ENCODE peak calls at places on chromosomes 6 and 20, in four cellular contexts. L is uterus, Y is foreskin fibroblast, N is GM13976. R is an unnamed sample.

GRCh38 chr20:25052255-25053206 is 5.4 kb downstream of the ACSS1 start:
- DNase-seq in L (peak; percentile 54), Y (no peak), N (peak; percentile 62), R (peak; percentile 68)

GRCh38 chr20:33450867-33451266 is 7.3 kb upstream of the SNTA1 start:
- DNase-seq in L (no peak), Y (peak; percentile 68), N (no peak), R (no peak)

GRCh38 chr6:14316911-14317535 is 199.5 kb downstream of the CD83 start:
- DNase-seq in L (no peak), Y (no peak), N (peak; percentile 58), R (peak; percentile 42)

GRCh38 chr20:40600441-40601235 is 88.4 kb downstream of the MAFB start:
- DNase-seq in L (no peak), Y (no peak), N (no peak), R (no peak)

GRCh38 chr6:38307730-38308129 is 332.0 kb downstream of the BTBD9 start:
- DNase-seq in L (no peak), Y (no peak), N (peak; percentile 33), R (peak; percentile 32)

GRCh38 chr20:39850821-39851330 is 838.2 kb downstream of the MAFB start:
- DNase-seq in L (no peak), Y (no peak), N (no peak), R (no peak)

GRCh38 chr6:83917001-83917400 is 57.5 kb downstream of the CYB5R4 start:
- DNase-seq in L (no peak), Y (peak; percentile 3), N (no peak), R (no peak)

GRCh38 chr6:57305754-57306153 is 11.7 kb upstream of the PRIM2 start:
- DNase-seq in L (no peak), Y (peak; percentile 72), N (no peak), R (no peak)

GRCh38 chr6:291697-292505 is at the start of gene DUSP22:
- DNase-seq in L (peak; percentile 82), Y (peak; percentile 95), N (peak; percentile 100), R (peak; percentile 100)

GRCh38 chr6:160421854-160422253 is 73.7 kb downstream of the SLC22A3 start:
- DNase-seq in L (peak; percentile 69), Y (peak; percentile 25), N (no peak), R (no peak)

GRCh38 chr20:48295445-48295903 is 510.2 kb upstream of the SULF2 start:
- DNase-seq in L (peak; percentile 64), Y (peak; percentile 97), N (no peak), R (no peak)

GRCh38 chr20:48292806-48293205 is 507.5 kb upstream of the SULF2 start:
- DNase-seq in L (no peak), Y (no peak), N (no peak), R (no peak)

GRCh38 chr20:48295966-48296421 is 510.7 kb upstream of the SULF2 start:
- DNase-seq in L (no peak), Y (peak; percentile 61), N (no peak), R (no peak)

GRCh38 chr20:48294196-48294595 is 508.9 kb upstream of the SULF2 start:
- DNase-seq in L (no peak), Y (peak; percentile 45), N (no peak), R (no peak)

GRCh38 chr20:48294942-48295341 is 509.7 kb upstream of the SULF2 start:
- DNase-seq in L (no peak), Y (peak; percentile 5), N (no peak), R (no peak)
- TF ChIP-seq CTCF in L (no peak), Y (no peak), N (no peak), R (no peak)

GRCh38 chr6:159217595-159218275 is 48.5 kb downstream of the FNDC1 start:
- DNase-seq in L (no peak), Y (peak; percentile 80), N (peak; percentile 74), R (peak; percentile 61)
- TF ChIP-seq CTCF in L (no peak), Y (peak; percentile 52), N (peak; percentile 60), R (peak; percentile 28)

DNA sequence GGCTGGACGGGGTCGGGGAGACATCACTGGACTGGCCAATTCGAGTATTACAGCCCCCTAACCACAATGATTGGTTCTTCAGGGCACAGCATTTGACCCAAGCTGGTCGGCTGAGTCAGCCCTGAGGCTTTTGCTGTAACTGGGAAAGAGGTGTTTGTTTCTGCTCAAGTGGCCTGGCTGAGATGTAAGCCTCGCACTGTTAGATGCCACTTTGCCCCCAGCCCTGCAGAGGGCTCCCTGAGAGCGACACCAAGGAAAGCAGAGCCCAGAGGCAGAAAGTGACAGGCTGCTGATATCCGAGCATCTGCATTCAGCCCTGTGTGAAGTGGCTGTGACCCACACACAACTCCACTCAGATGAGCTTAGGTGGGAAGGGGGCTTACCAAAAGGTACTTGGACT is 19.4 kb downstream of the ERGIC3 start:
- DNase-seq in L (no peak), Y (peak; percentile 83), N (no peak), R (no peak)
- TF ChIP-seq CTCF in L (no peak), Y (peak; percentile 29), N (peak; percentile 29), R (no peak)

DNA sequence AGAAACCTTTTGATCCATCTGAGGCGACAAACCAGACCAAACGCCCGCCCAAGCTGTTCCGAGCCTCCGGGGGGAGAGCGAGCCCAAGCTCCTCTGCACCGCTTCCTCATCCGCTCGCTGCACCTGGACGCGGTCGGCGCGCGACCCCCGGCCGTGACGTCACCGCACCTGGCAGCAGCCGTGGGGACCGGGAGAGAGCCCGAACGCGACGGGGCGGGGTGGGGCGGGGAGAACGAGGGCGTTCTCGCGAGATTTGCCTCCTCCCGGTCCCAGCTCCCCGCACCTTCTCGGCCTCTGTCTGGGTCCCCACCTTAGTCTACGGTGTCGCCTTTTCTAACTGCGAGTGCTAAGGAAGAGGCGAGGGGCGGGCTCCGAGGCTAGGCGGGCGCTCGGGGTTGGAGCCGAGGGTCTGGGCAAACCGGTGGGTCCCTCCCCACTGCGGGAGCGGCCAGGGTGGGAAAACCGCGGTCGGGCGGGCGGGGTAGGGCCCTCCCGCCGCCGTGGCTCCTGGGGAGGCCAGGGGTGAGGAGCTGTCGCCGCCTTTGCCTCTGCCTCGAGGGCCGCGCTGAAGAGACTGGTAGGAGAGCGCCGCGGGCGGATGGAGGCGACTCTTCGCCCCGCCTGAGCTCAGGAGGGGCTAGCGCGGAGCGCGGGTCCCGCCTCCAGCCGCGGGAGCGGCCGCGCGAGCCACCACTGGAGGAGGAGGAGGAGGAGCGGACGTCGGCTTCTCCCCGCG is at the start of gene CD2AP:
- DNase-seq in L (peak; percentile 82), Y (peak; percentile 90), N (peak; percentile 94), R (peak; percentile 93)
- TF ChIP-seq CTCF in L (no peak), Y (no peak), N (peak; percentile 33), R (peak; percentile 15)

GRCh38 chr6:134605034-134605433 is 287.1 kb upstream of the SGK1 start:
- DNase-seq in L (no peak), Y (no peak), N (no peak), R (no peak)

GRCh38 chr6:134604014-134604676 is 286.2 kb upstream of the SGK1 start:
- DNase-seq in L (no peak), Y (no peak), N (peak; percentile 12), R (no peak)

GRCh38 chr6:134609862-134610261 is 291.9 kb upstream of the SGK1 start:
- DNase-seq in L (no peak), Y (no peak), N (no peak), R (no peak)

GRCh38 chr6:134602123-134602522 is 284.2 kb upstream of the SGK1 start:
- DNase-seq in L (no peak), Y (no peak), N (no peak), R (no peak)

GRCh38 chr6:134607411-134607810 is 289.5 kb upstream of the SGK1 start:
- DNase-seq in L (no peak), Y (peak; percentile 40), N (no peak), R (no peak)
- TF ChIP-seq CTCF in L (no peak), Y (no peak), N (no peak), R (no peak)

GRCh38 chr6:141133836-141134235 is 998.9 kb upstream of the GJE1 start:
- DNase-seq in L (no peak), Y (no peak), N (no peak), R (no peak)

GRCh38 chr6:141140905-141141304 is 991.8 kb upstream of the GJE1 start:
- DNase-seq in L (no peak), Y (no peak), N (no peak), R (no peak)

GRCh38 chr6:141141870-141142269 is 990.9 kb upstream of the GJE1 start:
- DNase-seq in L (no peak), Y (no peak), N (no peak), R (no peak)

GRCh38 chr6:141139461-141139860 is 993.3 kb upstream of the GJE1 start:
- DNase-seq in L (no peak), Y (no peak), N (no peak), R (no peak)
- TF ChIP-seq CTCF in L (no peak), Y (no peak), N (no peak), R (no peak)

DNA sequence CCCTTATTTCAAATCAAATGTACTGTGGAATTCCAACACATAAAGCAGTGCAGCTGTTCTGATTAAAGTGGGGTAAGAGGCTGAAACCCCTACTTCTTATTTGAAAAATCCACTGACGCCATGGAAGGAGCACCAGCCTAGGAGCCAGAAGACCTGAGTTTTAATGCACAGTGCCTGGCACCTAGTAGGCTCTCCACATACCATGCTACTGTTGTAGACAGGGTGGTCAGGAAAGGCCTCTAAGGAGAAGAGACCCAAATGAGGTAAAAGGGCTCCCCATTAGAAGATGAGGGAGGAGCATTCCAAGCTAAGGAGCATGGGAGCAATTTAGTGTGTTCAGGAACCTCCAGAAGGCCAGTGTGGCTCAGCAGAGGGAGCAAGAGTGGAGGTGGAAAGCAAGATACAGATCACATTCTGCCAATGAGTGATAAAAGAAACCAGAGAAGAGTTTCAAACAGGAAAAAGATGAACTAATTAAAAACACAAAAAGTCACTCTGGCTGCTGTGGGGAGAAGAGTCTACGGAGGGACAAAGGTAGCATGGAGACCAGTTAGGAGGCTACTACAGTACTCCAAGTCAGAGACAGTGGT is 11.8 kb upstream of the ZNF76 start:
- DNase-seq in L (no peak), Y (no peak), N (peak; percentile 57), R (peak; percentile 50)
- TF ChIP-seq CTCF in L (no peak), Y (peak; percentile 12), N (no peak), R (no peak)

GRCh38 chr6:72037006-72037405 is 150.7 kb downstream of the RIMS1 start:
- DNase-seq in L (no peak), Y (no peak), N (no peak), R (no peak)

GRCh38 chr6:72040106-72040505 is 153.8 kb downstream of the RIMS1 start:
- DNase-seq in L (no peak), Y (no peak), N (no peak), R (no peak)

GRCh38 chr6:72048080-72048479 is 161.7 kb downstream of the RIMS1 start:
- DNase-seq in L (no peak), Y (no peak), N (no peak), R (no peak)

DNA sequence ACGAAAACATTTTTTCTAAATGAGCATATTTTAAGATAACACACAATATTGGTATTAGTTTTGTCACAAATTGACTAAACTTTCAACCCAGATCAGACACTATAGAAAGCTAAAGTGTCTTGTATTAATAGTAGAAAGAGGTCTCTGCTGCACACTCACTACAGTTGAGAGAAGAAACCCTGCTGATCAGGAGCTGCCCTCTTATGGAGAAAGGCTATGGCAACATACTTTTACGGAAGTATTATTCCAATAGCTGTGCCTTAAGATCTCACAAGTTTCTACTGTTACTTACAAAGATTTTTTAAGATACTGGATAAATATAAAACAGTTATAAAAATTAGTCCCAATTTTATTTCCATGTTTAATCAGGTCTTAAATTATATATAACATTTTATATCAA is 155.7 kb downstream of the RIMS1 start:
- DNase-seq in L (no peak), Y (no peak), N (no peak), R (no peak)
- TF ChIP-seq CTCF in L (no peak), Y (peak; percentile 30), N (no peak), R (no peak)

GRCh38 chr6:132142768-132143167 is 191.6 kb upstream of the CCN2 start:
- DNase-seq in L (no peak), Y (no peak), N (no peak), R (no peak)
- TF ChIP-seq CTCF in L (no peak), Y (no peak), N (no peak), R (no peak)